ENCODE peak calls at places on chromosomes 16 and 17, in four cellular contexts. J is naive thymus-derived CD8-positive, alpha-beta T cell; Y is left colon; X is stimulated activated CD4-positive, alpha-beta T cell treated with anti-CD3 and anti-CD28 coated beads, Interleukin-15, amount 100 ng/mL, for 24 hours. Z is an unnamed sample.

GRCh38 chr17:75205793-75206163 is 299 bp downstream of the NUP85 start:
- DNase-seq in J (no peak), Y (no peak), X (no peak), Z (no peak)

GRCh38 chr17:4998027-4998665 is 396 bp downstream of the KIF1C start:
- DNase-seq in J (peak), Y (peak), X (no peak), Z (no peak)

GRCh38 chr16:74877706-74878105 is 103.1 kb upstream of the FA2H start:
- DNase-seq in J (no peak), Y (no peak), X (no peak), Z (no peak)

GRCh38 chr17:30819941-30820705 is 4.4 kb downstream of the CRLF3 start:
- DNase-seq in J (no peak), Y (no peak), X (no peak), Z (peak)

GRCh38 chr16:56722200-56722842 is 7.6 kb upstream of the NUP93 start:
- DNase-seq in J (no peak), Y (no peak), X (no peak), Z (no peak)

GRCh38 chr16:6961704-6962103 is 370.9 kb upstream of the RBFOX1 start:
- DNase-seq in J (no peak), Y (no peak), X (no peak), Z (no peak)

GRCh38 chr17:80026359-80027042 is 9.2 kb downstream of the TBC1D16 start:
- DNase-seq in J (no peak), Y (no peak), X (no peak), Z (no peak)

GRCh38 chr17:57530508-57530907 is 214.6 kb downstream of the CCDC182 start:
- DNase-seq in J (peak), Y (no peak), X (no peak), Z (no peak)

GRCh38 chr16:67518676-67519075 is 10.0 kb upstream of the RIPOR1 start:
- DNase-seq in J (no peak), Y (no peak), X (no peak), Z (no peak)

GRCh38 chr16:1884155-1884760 is 12.3 kb upstream of the MEIOB start:
- DNase-seq in J (no peak), Y (peak), X (no peak), Z (no peak)

GRCh38 chr16:81097230-81097629 is 1.0 kb upstream of the GCSH start:
- DNase-seq in J (no peak), Y (no peak), X (no peak), Z (no peak)

GRCh38 chr17:40564195-40564882 is 933 bp downstream of the CCR7 start:
- DNase-seq in J (peak), Y (no peak), X (peak), Z (no peak)

Z was measured in foreskin melanocyte.